ENCODE peak calls at places on chromosome X, in six cellular contexts. F is breast epithelium, H is esophagus muscularis mucosa, S is stomach, X is HCT116, W is GM12891. Z is an unnamed sample.

GRCh38 chrX:137305404-137305803 is 260.5 kb upstream of the ZIC3 start:
- DNase-seq in F (no peak), H (no peak), S (no peak), X (no peak), W (no peak), Z (no peak)

GRCh38 chrX:106898462-106898861 is 4.7 kb downstream of the RIPPLY1 start:
- DNase-seq in F (no peak), H (no peak), S (no peak), X (no peak), W (peak; percentile 6), Z (peak; percentile 10)

GRCh38 chrX:13697976-13698375 is 9.0 kb downstream of the RAB9A start:
- DNase-seq in F (no peak), H (no peak), S (no peak), X (no peak), W (no peak), Z (no peak)

GRCh38 chrX:49116076-49116475 is 7.5 kb downstream of the GPKOW start:
- DNase-seq in F (no peak), H (no peak), S (no peak), X (no peak), W (no peak), Z (no peak)

GRCh38 chrX:136880003-136880451 is 498 bp downstream of the RBMX start:
- DNase-seq in F (peak; percentile 20), H (no peak), S (no peak), X (no peak), W (no peak), Z (peak; percentile 66)

GRCh38 chrX:119573840-119574393 is 446 bp upstream of the UBE2A start:
- DNase-seq in F (no peak), H (no peak), S (no peak), X (peak; percentile 15), W (peak; percentile 3), Z (no peak)

GRCh38 chrX:54492340-54492739 is 3.7 kb downstream of the FGD1 start:
- DNase-seq in F (no peak), H (no peak), S (no peak), X (no peak), W (no peak), Z (no peak)

GRCh38 chrX:1500701-1501624 is 36.0 kb downstream of the P2RY8 start:
- DNase-seq in F (no peak), H (peak; percentile 89), S (no peak), X (no peak), W (peak; percentile 50), Z (no peak)

GRCh38 chrX:12867746-12868145 is 874 bp downstream of the TLR7 start:
- DNase-seq in F (no peak), H (no peak), S (no peak), X (no peak), W (no peak), Z (no peak)

GRCh38 chrX:151970661-151971060 is 3.8 kb downstream of the GABRE start:
- DNase-seq in F (peak; percentile 77), H (no peak), S (peak; percentile 29), X (no peak), W (no peak), Z (no peak)

GRCh38 chrX:148501121-148502066 is 977 bp downstream of the AFF2 start:
- DNase-seq in F (no peak), H (no peak), S (no peak), X (no peak), W (no peak), Z (peak; percentile 9)

GRCh38 chrX:42128020-42128419 is 204.7 kb upstream of the CASK start:
- DNase-seq in F (no peak), H (no peak), S (no peak), X (no peak), W (no peak), Z (no peak)

GRCh38 chrX:3252744-3253143 is 93.7 kb downstream of the MXRA5 start:
- DNase-seq in F (no peak), H (no peak), S (no peak), X (no peak), W (no peak), Z (no peak)

GRCh38 chrX:150164971-150165605 is 198.0 kb upstream of the MAMLD1 start:
- DNase-seq in F (no peak), H (peak; percentile 45), S (no peak), X (no peak), W (no peak), Z (no peak)

GRCh38 chrX:45070116-45071007 is 130.3 kb downstream of the DIPK2B start:
- DNase-seq in F (no peak), H (no peak), S (no peak), X (peak; percentile 24), W (no peak), Z (peak; percentile 74)

GRCh38 chrX:125757794-125758564 is 408.1 kb downstream of the DCAF12L2 start:
- DNase-seq in F (no peak), H (no peak), S (no peak), X (no peak), W (no peak), Z (no peak)

GRCh38 chrX:18424482-18425198 is 768 bp upstream of the CDKL5 start:
- DNase-seq in F (no peak), H (no peak), S (no peak), X (no peak), W (no peak), Z (peak; percentile 19)

GRCh38 chrX:42533761-42534160 is 244.2 kb downstream of the PPP1R2C start:
- DNase-seq in F (no peak), H (no peak), S (no peak), X (no peak), W (no peak), Z (no peak)

GRCh38 chrX:63718010-63718694 is 66.9 kb downstream of the ARHGEF9 start:
- DNase-seq in F (no peak), H (no peak), S (no peak), X (no peak), W (no peak), Z (no peak)

GRCh38 chrX:124720532-124720931 is 374.2 kb downstream of the SH2D1A start:
- DNase-seq in F (no peak), H (no peak), S (no peak), X (no peak), W (no peak), Z (no peak)

GRCh38 chrX:45063319-45064095 is 137.2 kb downstream of the DIPK2B start:
- DNase-seq in F (no peak), H (no peak), S (no peak), X (no peak), W (no peak), Z (no peak)

GRCh38 chrX:121109986-121110385 is 62.6 kb downstream of the GLUD2 start:
- DNase-seq in F (no peak), H (no peak), S (no peak), X (no peak), W (no peak), Z (no peak)

DNA sequence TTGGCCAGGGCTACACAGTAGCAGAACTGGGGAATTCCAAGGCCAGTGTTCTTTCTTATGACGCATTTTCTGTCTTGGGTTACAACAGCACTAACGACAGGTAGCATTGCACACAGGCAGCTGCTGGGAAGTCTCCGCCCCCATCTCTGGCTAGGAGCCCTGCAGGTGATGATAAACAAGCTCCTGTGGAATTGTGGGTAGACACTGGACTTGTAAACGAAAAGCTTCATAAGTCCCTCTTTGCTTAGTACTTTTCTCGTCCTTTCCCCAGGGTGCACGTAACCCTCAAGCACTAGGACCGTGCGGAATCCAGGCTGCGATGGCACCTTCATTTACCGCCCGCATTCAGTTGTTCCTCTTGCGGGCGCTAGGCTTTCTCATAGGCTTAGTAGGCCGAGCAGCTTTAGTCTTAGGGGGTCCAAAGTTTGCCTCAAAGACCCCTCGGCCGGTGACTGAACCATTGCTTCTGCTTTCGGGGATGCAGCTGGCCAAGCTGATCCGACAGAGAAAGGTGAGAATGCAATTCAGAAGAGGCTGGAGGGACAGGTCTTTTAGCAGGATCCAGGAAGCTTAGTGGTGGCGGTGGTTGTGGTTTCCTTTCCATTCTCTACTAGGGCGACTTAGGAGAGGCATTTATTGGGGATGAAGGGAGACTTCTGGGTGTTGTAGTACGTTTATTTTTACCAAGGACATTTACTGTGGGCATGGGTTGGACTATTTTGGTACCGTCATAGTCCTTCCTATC is at the start of gene FAAH2:
- DNase-seq in F (peak; percentile 73), H (no peak), S (peak; percentile 77), X (peak; percentile 90), W (peak; percentile 8), Z (peak; percentile 1)
- TF ChIP-seq POLR2A in F (no peak), H (no peak), S (no peak), X (peak; percentile 31), W (no peak), Z (no peak)

GRCh38 chrX:139930923-139931645 is 1.8 kb downstream of the ATP11C start:
- DNase-seq in F (no peak), H (no peak), S (no peak), X (no peak), W (no peak), Z (peak; percentile 34)

GRCh38 chrX:139932077-139932900 is 564 bp downstream of the ATP11C start:
- DNase-seq in F (no peak), H (no peak), S (peak; percentile 43), X (no peak), W (no peak), Z (peak; percentile 76)

GRCh38 chrX:139931646-139932076 is 1.2 kb downstream of the ATP11C start:
- DNase-seq in F (peak; percentile 19), H (no peak), S (no peak), X (no peak), W (no peak), Z (no peak)

GRCh38 chrX:139933904-139934303 is 1.1 kb upstream of the ATP11C start:
- DNase-seq in F (no peak), H (no peak), S (peak; percentile 31), X (no peak), W (no peak), Z (no peak)

GRCh38 chrX:139932901-139933796 is at the start of gene ATP11C:
- DNase-seq in F (peak; percentile 76), H (peak; percentile 93), S (peak; percentile 81), X (peak; percentile 47), W (peak; percentile 46), Z (peak; percentile 85)
- TF ChIP-seq POLR2A in F (no peak), H (no peak), S (peak; percentile 63), X (peak; percentile 31), W (peak; percentile 87), Z (peak; percentile 32)

GRCh38 chrX:50596056-50596455 is 125.4 kb upstream of the DGKK start:
- DNase-seq in F (no peak), H (no peak), S (no peak), X (no peak), W (no peak), Z (no peak)

DNA sequence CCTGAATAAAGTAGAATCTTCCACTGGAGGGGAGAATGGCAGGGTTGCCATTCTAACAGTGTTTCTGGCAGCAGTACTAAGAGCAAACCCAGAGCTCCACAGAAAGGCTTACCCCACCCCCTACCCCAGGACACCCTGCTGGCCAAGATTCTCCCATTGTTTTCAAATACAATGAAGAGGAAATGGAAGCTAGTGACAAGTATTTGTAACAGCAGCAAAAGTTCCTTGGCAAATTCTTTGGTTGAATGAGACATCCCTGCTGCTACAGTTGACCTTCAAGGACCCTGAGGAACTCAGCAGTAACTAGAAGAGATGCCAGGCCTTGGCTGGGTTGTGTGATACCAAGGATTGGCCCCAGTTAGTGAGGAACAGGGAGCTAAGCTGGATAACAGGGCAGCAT is 124.2 kb upstream of the DGKK start:
- DNase-seq in F (no peak), H (no peak), S (no peak), X (no peak), W (no peak), Z (no peak)
- TF ChIP-seq POLR2A in F (no peak), H (no peak), S (no peak), X (no peak), W (no peak), Z (no peak)

DNA sequence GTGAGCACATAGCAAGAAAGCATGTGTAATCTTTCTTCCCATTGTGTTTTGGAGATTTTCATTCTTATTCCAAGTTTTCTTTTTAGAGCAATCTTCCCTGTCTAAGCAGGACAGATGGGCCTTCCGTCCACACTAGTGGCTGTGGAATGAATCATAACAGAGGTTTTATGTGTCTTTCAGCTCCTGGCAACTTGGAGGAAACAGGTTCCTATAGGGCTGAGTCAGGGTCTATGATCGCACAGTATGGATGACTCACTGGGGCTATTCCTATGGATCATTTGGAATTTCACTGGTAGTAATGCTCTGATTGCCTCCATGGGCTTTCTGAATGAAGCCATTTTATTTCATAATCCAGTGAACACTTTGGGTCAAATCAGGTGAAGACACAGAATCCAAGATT is 51.8 kb upstream of the CBLL2 start:
- DNase-seq in F (no peak), H (no peak), S (no peak), X (peak; percentile 2), W (no peak), Z (no peak)
- TF ChIP-seq POLR2A in F (no peak), H (no peak), S (no peak), X (no peak), W (no peak), Z (no peak)